ENCODE peak calls at places on chromosomes 16 and 17, in five cellular contexts. O is activated T-cell treated with anti-CD3 and anti-CD28 coated beads, Interleukin-2, amount 50 U/mL, for 72 hours; U is NCI-H1048; Q is NCI-H1105; Y is neural progenitor cell. D is an unnamed sample.

GRCh38 chr16:67430504-67431076 is 331 bp upstream of the HSD11B2 start:
- DNase-seq in O (peak), U (no peak), Q (no peak), Y (peak), D (no peak)

GRCh38 chr17:68291836-68292688 is 767 bp downstream of the ARSG start:
- DNase-seq in O (peak), U (no peak), Q (peak), Y (peak), D (peak)

GRCh38 chr16:28951410-28951943 is 740 bp downstream of the NFATC2IP start:
- DNase-seq in O (peak), U (no peak), Q (no peak), Y (no peak), D (no peak)

GRCh38 chr17:41486809-41487530 is 2.7 kb downstream of the KRT36 start:
- DNase-seq in O (peak), U (no peak), Q (no peak), Y (peak), D (no peak)

GRCh38 chr17:12180644-12181261 is 160.1 kb downstream of the MAP2K4 start:
- DNase-seq in O (peak), U (peak), Q (peak), Y (peak), D (no peak)

GRCh38 chr17:10316986-10317834 is 55.6 kb downstream of the MYH13 start:
- DNase-seq in O (peak), U (no peak), Q (no peak), Y (peak), D (no peak)

GRCh38 chr17:74513987-74514631 is 17.2 kb downstream of the CD300LB start:
- DNase-seq in O (peak), U (no peak), Q (peak), Y (peak), D (peak)

GRCh38 chr17:45048795-45049563 is 2.5 kb downstream of the DCAKD start:
- DNase-seq in O (no peak), U (no peak), Q (no peak), Y (no peak), D (no peak)

GRCh38 chr16:85514601-85515318 is 98.4 kb upstream of the GSE1 start:
- DNase-seq in O (no peak), U (no peak), Q (peak), Y (peak), D (no peak)

GRCh38 chr17:7652659-7653343 is 2.1 kb downstream of the ATP1B2 start:
- DNase-seq in O (no peak), U (no peak), Q (no peak), Y (no peak), D (no peak)

GRCh38 chr17:38358586-38359513 is 7.2 kb downstream of the SOCS7 start:
- DNase-seq in O (no peak), U (no peak), Q (no peak), Y (no peak), D (no peak)

GRCh38 chr17:49748791-49749190 is 15.1 kb downstream of the FAM117A start:
- DNase-seq in O (peak), U (no peak), Q (no peak), Y (no peak), D (no peak)

GRCh38 chr17:44708401-44709263 is at the start of gene DBF4B:
- DNase-seq in O (peak), U (peak), Q (peak), Y (peak), D (peak)

GRCh38 chr17:77958716-77959215 is 263 bp downstream of the TNRC6C start:
- DNase-seq in O (peak), U (no peak), Q (no peak), Y (no peak), D (no peak)

D was measured in esophagus muscularis mucosa.